ENCODE peak calls at places on chromosome 5, in six cellular contexts. X is stomach, R is NCI-H2107, T is brain microvascular endothelial cell, B is amniotic stem cell, S is H9. E is an unnamed sample.
A peak's percentile ranks its signal among the peaks of the same experiment; 100 is the strongest.

GRCh38 chr5:181181650-181182565 is 23.1 kb downstream of the TRIM7 start:
- DNase-seq in X (peak; percentile 82), R (no peak), T (no peak), B (no peak), S (peak; percentile 87), E (peak; percentile 79)

GRCh38 chr5:171201285-171201684 is 107.8 kb upstream of the TLX3 start:
- DNase-seq in X (no peak), R (peak; percentile 16), T (no peak), B (no peak), S (no peak), E (no peak)

GRCh38 chr5:2936413-2936812 is 184.9 kb upstream of the IRX2 start:
- DNase-seq in X (no peak), R (no peak), T (no peak), B (no peak), S (no peak), E (no peak)

GRCh38 chr5:134846641-134846960 is 833 bp downstream of the C5orf24 start:
- DNase-seq in X (no peak), R (no peak), T (peak; percentile 6), B (no peak), S (no peak), E (no peak)

GRCh38 chr5:98780390-98780789 is 6.9 kb downstream of the RGMB start:
- DNase-seq in X (no peak), R (no peak), T (peak; percentile 31), B (no peak), S (no peak), E (no peak)

GRCh38 chr5:127434588-127434987 is 82.9 kb upstream of the PRRC1 start:
- DNase-seq in X (no peak), R (no peak), T (no peak), B (no peak), S (peak; percentile 41), E (no peak)

GRCh38 chr5:167814828-167815227 is 476.6 kb upstream of the WWC1 start:
- DNase-seq in X (no peak), R (no peak), T (peak; percentile 95), B (peak; percentile 57), S (peak; percentile 61), E (no peak)

GRCh38 chr5:61162010-61162831 is at the start of gene SMIM15:
- DNase-seq in X (peak; percentile 89), R (peak; percentile 61), T (peak; percentile 77), B (peak; percentile 63), S (peak; percentile 87), E (peak; percentile 96)

E was measured in lower lobe of right lung.